ENCODE peak calls at places on chromosomes 3 and 15, in five cellular contexts. Y, H, W, J and C are unnamed samples.
A peak's percentile ranks its signal among the peaks of the same experiment; 100 is the strongest.

GRCh38 chr3:72086051-72086711 is 301.2 kb upstream of the PROK2 start:
- DNase-seq in Y (no peak), H (no peak), W (no peak), J (no peak), C (no peak)

GRCh38 chr3:138513073-138513843 is 78.8 kb downstream of the ESYT3 start:
- DNase-seq in Y (no peak), H (no peak), W (no peak), J (no peak), C (no peak)

GRCh38 chr15:70853270-70853854 is 595 bp downstream of the LARP6 start:
- DNase-seq in Y (peak; percentile 66), H (no peak), W (no peak), J (peak; percentile 22), C (no peak)

GRCh38 chr3:123595396-123595795 is 10.5 kb upstream of the HACD2 start:
- DNase-seq in Y (no peak), H (no peak), W (no peak), J (no peak), C (no peak)

GRCh38 chr3:30989266-30989799 is 94.9 kb upstream of the GADL1 start:
- DNase-seq in Y (peak; percentile 37), H (no peak), W (no peak), J (no peak), C (no peak)

GRCh38 chr3:131072845-131073244 is 46.2 kb downstream of the NEK11 start:
- DNase-seq in Y (no peak), H (no peak), W (no peak), J (no peak), C (no peak)

GRCh38 chr3:20405731-20406130 is 219.7 kb upstream of the SGO1 start:
- DNase-seq in Y (no peak), H (no peak), W (no peak), J (no peak), C (no peak)

GRCh38 chr15:50964075-50964474 is 55.6 kb downstream of the AP4E1 start:
- DNase-seq in Y (no peak), H (no peak), W (no peak), J (no peak), C (no peak)

GRCh38 chr15:79820820-79821219 is 76.0 kb downstream of the MTHFS start:
- DNase-seq in Y (no peak), H (no peak), W (no peak), J (no peak), C (no peak)

GRCh38 chr3:136667081-136667480 is 85.1 kb downstream of the STAG1 start:
- DNase-seq in Y (no peak), H (no peak), W (no peak), J (no peak), C (no peak)

GRCh38 chr3:127531821-127532220 is 58.7 kb downstream of the TPRA1 start:
- DNase-seq in Y (no peak), H (no peak), W (no peak), J (no peak), C (no peak)

GRCh38 chr15:66654718-66655375 is 47.2 kb upstream of the SMAD6 start:
- DNase-seq in Y (peak; percentile 49), H (no peak), W (no peak), J (no peak), C (no peak)

GRCh38 chr3:197430502-197430901 is 125.3 kb downstream of the BDH1 start:
- DNase-seq in Y (no peak), H (no peak), W (no peak), J (no peak), C (no peak)

GRCh38 chr15:63491116-63491817 is 13.1 kb upstream of the USP3 start:
- DNase-seq in Y (no peak), H (no peak), W (no peak), J (no peak), C (no peak)

GRCh38 chr3:122299872-122300460 is 25.1 kb upstream of the CSTA start:
- DNase-seq in Y (peak; percentile 38), H (no peak), W (no peak), J (peak; percentile 26), C (peak; percentile 46)

GRCh38 chr3:167839460-167839859 is 103.9 kb downstream of the SERPINI1 start:
- DNase-seq in Y (no peak), H (no peak), W (no peak), J (no peak), C (no peak)

GRCh38 chr3:140541975-140542653 is 135.8 kb upstream of the TRIM42 start:
- DNase-seq in Y (no peak), H (no peak), W (no peak), J (no peak), C (no peak)

GRCh38 chr3:149588909-149589308 is 68.9 kb downstream of the WWTR1 start:
- DNase-seq in Y (no peak), H (no peak), W (no peak), J (no peak), C (no peak)

GRCh38 chr3:149590691-149591441 is 67.0 kb downstream of the WWTR1 start:
- DNase-seq in Y (no peak), H (no peak), W (no peak), J (no peak), C (no peak)

GRCh38 chr3:149586871-149587270 is 71.0 kb downstream of the WWTR1 start:
- DNase-seq in Y (no peak), H (no peak), W (no peak), J (no peak), C (no peak)

GRCh38 chr3:149587383-149587782 is 70.4 kb downstream of the WWTR1 start:
- DNase-seq in Y (no peak), H (no peak), W (no peak), J (no peak), C (no peak)

DNA sequence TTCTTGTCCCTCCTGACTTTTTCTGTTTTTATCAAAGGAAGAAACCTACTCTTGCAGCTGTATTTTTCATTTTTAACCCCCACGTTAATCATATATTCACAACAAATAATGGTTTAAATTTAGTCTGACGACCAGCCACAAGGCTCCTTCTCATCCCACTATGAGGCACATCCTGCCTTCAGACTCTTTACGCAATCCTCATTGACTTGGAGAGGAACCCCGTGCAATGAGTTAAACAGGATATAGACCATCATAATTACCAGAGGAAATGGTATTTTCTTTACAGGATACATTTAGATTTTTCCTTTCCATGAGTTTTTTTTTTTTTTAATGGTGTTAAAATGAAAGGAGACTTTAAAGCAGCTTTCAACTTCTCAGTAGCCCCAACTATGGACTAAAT is 68.5 kb downstream of the WWTR1 start:
- DNase-seq in Y (no peak), H (no peak), W (no peak), J (no peak), C (no peak)
- H3K27ac ChIP-seq in Y (no peak overlapping the region), H (no peak overlapping the region), W (no peak overlapping the region), J (no peak overlapping the region), C (no peak overlapping the region)

GRCh38 chr3:57088503-57088902 is 28.0 kb downstream of the SPATA12 start:
- DNase-seq in Y (no peak), H (no peak), W (no peak), J (no peak), C (no peak)
- H3K4me1 ChIP-seq in Y (no peaks in the 10 kb centered on the region), H (no peaks in the 10 kb centered on the region), W (no peaks in the 10 kb centered on the region), J (no peaks in the 10 kb centered on the region), C (no peaks in the 10 kb centered on the region)

GRCh38 chr15:74960286-74960685 is 3.7 kb upstream of the RPP25 start:
- DNase-seq in Y (no peak), H (no peak), W (no peak), J (peak; percentile 38), C (no peak)
- H3K27me3 ChIP-seq in Y (peaks cover 81% of the 10 kb centered on the region), H (no peaks in the 10 kb centered on the region), W (peaks cover 17% of the 10 kb centered on the region), J (no peaks in the 10 kb centered on the region), C (peaks cover 19% of the 10 kb centered on the region)

GRCh38 chr3:156978471-156978961 is 152.4 kb downstream of the LEKR1 start:
- DNase-seq in Y (no peak), H (no peak), W (no peak), J (no peak), C (no peak)
- H3K27ac ChIP-seq in Y (no peak overlapping the region), H (no peak overlapping the region), W (no peak overlapping the region), J (no peak overlapping the region), C (no peak overlapping the region)